ENCODE peak calls at places on chromosome 22, in six cellular contexts. K is neuronal stem cell, C is IMR-90, U is H9, W is H1, Q is mesenchymal stem cell. V is an unnamed sample.

GRCh38 chr22:25494774-25495173 is 69.7 kb upstream of the GRK3 start:
- DNase-seq in Q (no peak), K (no peak), U (no peak), W (no peak), C (no peak), V (peak; percentile 47)

GRCh38 chr22:24049978-24050377 is 38.9 kb downstream of the CABIN1 start:
- DNase-seq in Q (no peak), K (no peak), W (no peak), U (no peak), C (no peak), V (no peak)

GRCh38 chr22:42330953-42331525 is 60.6 kb upstream of the TCF20 start:
- DNase-seq in C (no peak), K (no peak), Q (no peak), W (no peak), U (no peak), V (no peak)

GRCh38 chr22:21652010-21652546 is 10.0 kb downstream of the SDF2L1 start:
- DNase-seq in W (peak; percentile 94), Q (peak; percentile 92), U (peak; percentile 92), C (peak; percentile 81), K (peak; percentile 91), V (peak; percentile 93)

GRCh38 chr22:37335819-37336199 is 53.5 kb downstream of the CYTH4 start:
- DNase-seq in Q (no peak), W (no peak), K (no peak), C (no peak), U (no peak), V (no peak)

GRCh38 chr22:48918585-48919186 is 909.0 kb downstream of the BRD1 start:
- DNase-seq in U (peak; percentile 12), Q (no peak), C (no peak), W (peak; percentile 33), K (no peak), V (no peak)

GRCh38 chr22:35629406-35630234 is 12.5 kb upstream of the MB start:
- DNase-seq in Q (peak; percentile 98), W (no peak), U (peak; percentile 57), K (no peak), C (peak; percentile 98), V (peak; percentile 97)

GRCh38 chr22:22702159-22702873 is 57.9 kb downstream of the GGTLC2 start:
- DNase-seq in K (no peak), W (no peak), C (no peak), U (peak; percentile 58), Q (no peak), V (peak; percentile 16)

GRCh38 chr22:20111689-20112622 is 3.9 kb upstream of the RANBP1 start:
- DNase-seq in W (no peak), C (no peak), U (no peak), K (no peak), Q (no peak), V (no peak)

GRCh38 chr22:41681616-41682015 is 7.1 kb downstream of the SNU13 start:
- DNase-seq in U (no peak), Q (no peak), K (no peak), W (no peak), C (no peak), V (no peak)

GRCh38 chr22:26139320-26139719 is 29.9 kb upstream of the SEZ6L start:
- DNase-seq in Q (no peak), K (no peak), U (no peak), W (no peak), C (no peak), V (no peak)

GRCh38 chr22:22076937-22077703 is 94.5 kb upstream of the TOP3B start:
- DNase-seq in Q (no peak), U (no peak), K (no peak), C (peak; percentile 26), W (no peak), V (no peak)

GRCh38 chr22:47120399-47120798 is 357.9 kb downstream of the TBC1D22A start:
- DNase-seq in Q (no peak), K (no peak), U (no peak), C (no peak), W (no peak), V (no peak)

GRCh38 chr22:22555596-22555995 is 3.5 kb downstream of the PRAME start:
- DNase-seq in Q (no peak), C (no peak), U (no peak), W (no peak), K (no peak), V (no peak)

GRCh38 chr22:41998361-41999261 is at the start of gene WBP2NL:
- DNase-seq in K (no peak), U (no peak), W (no peak), C (peak; percentile 51), Q (no peak), V (no peak)

GRCh38 chr22:35308480-35308945 is 8.8 kb downstream of the TOM1 start:
- DNase-seq in K (no peak), Q (no peak), W (no peak), U (no peak), C (no peak), V (no peak)

GRCh38 chr22:31950226-31950625 is 5.9 kb downstream of the YWHAH start:
- DNase-seq in K (no peak), U (no peak), C (no peak), Q (no peak), W (no peak), V (no peak)

GRCh38 chr22:31952094-31952401 is 7.7 kb downstream of the YWHAH start:
- DNase-seq in W (no peak), K (no peak), U (no peak), C (no peak), Q (peak; percentile 29), V (no peak)

GRCh38 chr22:31953251-31953650 is 8.9 kb downstream of the YWHAH start:
- DNase-seq in W (no peak), U (no peak), K (no peak), C (no peak), Q (no peak), V (no peak)

GRCh38 chr22:31952459-31952858 is 8.1 kb downstream of the YWHAH start:
- DNase-seq in C (peak; percentile 93), K (no peak), U (no peak), Q (peak; percentile 79), W (no peak), V (no peak)

GRCh38 chr22:31951201-31952093 is 7.1 kb downstream of the YWHAH start:
- DNase-seq in W (no peak), Q (no peak), K (no peak), C (no peak), U (no peak), V (no peak)
- H3K23ac ChIP-seq in W (no peak overlapping the region), Q (no peak overlapping the region), K (no peak overlapping the region), C (peak overlapping the region; percentile 67), U (no peak overlapping the region), V (no peak overlapping the region)

GRCh38 chr22:45638834-45639746 is 32.5 kb upstream of the ATXN10 start:
- DNase-seq in K (no peak), C (no peak), W (no peak), Q (peak; percentile 67), U (no peak), V (no peak)
- H3K18ac ChIP-seq in K (peak overlapping the region; percentile 81), C (no peak overlapping the region), W (peak overlapping the region; percentile 0), Q (peak overlapping the region; percentile 89), U (no peak overlapping the region), V (no peak overlapping the region)

GRCh38 chr22:39214006-39214382 is 30.8 kb downstream of the PDGFB start:
- DNase-seq in W (no peak), C (no peak), K (no peak), Q (no peak), U (no peak), V (no peak)

GRCh38 chr22:39214383-39215069 is 30.3 kb downstream of the PDGFB start:
- DNase-seq in K (peak; percentile 45), U (peak; percentile 82), C (peak; percentile 36), Q (peak; percentile 20), W (peak; percentile 57), V (peak; percentile 91)

GRCh38 chr22:39215430-39216142 is 29.2 kb downstream of the PDGFB start:
- DNase-seq in U (peak; percentile 71), C (no peak), W (peak; percentile 67), Q (no peak), K (no peak), V (peak; percentile 64)

GRCh38 chr22:39216143-39216490 is 28.7 kb downstream of the PDGFB start:
- DNase-seq in W (no peak), K (no peak), C (no peak), U (no peak), Q (no peak), V (no peak)

DNA sequence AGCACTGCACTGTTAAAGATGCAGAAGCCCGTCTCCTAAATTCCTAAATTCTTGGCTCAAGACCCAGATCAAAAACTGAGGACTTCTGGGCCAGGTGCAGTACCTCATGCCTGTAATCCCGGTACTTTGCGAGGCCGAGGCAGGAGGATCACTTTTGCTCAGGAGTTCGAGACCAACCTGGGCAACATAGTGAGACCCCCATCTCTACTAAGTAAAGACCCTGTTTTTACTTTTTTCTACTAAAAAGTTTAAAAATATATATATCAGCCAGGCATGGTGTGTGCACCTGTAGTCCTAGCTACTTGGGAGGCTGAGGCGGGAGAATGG is 29.7 kb downstream of the PDGFB start:
- DNase-seq in C (no peak), K (no peak), W (peak; percentile 50), Q (no peak), U (no peak), V (no peak)
- H3K4me2 ChIP-seq in C (no peak overlapping the region), K (no peak overlapping the region), W (peak overlapping the region; percentile 80), Q (no peak overlapping the region), U (no peak overlapping the region), V (no peak overlapping the region)

GRCh38 chr22:40421082-40421350 is 50.6 kb downstream of the SGSM3 start:
- DNase-seq in W (no peak), C (no peak), Q (no peak), K (no peak), U (no peak), V (no peak)

GRCh38 chr22:40420341-40421081 is 50.1 kb downstream of the SGSM3 start:
- DNase-seq in Q (no peak), K (no peak), U (no peak), W (no peak), C (no peak), V (no peak)

GRCh38 chr22:40418366-40419201 is 48.2 kb downstream of the SGSM3 start:
- DNase-seq in Q (no peak), K (no peak), C (peak; percentile 56), U (no peak), W (peak; percentile 42), V (no peak)

GRCh38 chr22:40417881-40418280 is 47.5 kb downstream of the SGSM3 start:
- DNase-seq in Q (no peak), W (no peak), K (no peak), U (no peak), C (no peak), V (no peak)

GRCh38 chr22:40419718-40420117 is 49.3 kb downstream of the SGSM3 start:
- DNase-seq in Q (no peak), W (no peak), U (no peak), K (no peak), C (no peak), V (no peak)
- H3K23ac ChIP-seq in Q (no peak overlapping the region), W (no peak overlapping the region), U (no peak overlapping the region), K (peak overlapping the region; percentile 45), C (no peak overlapping the region), V (no peak overlapping the region)

GRCh38 chr22:45470871-45471270 is 31.8 kb upstream of the FBLN1 start:
- DNase-seq in W (no peak), C (no peak), K (no peak), U (no peak), Q (no peak), V (no peak)

GRCh38 chr22:45468872-45469572 is 33.7 kb upstream of the FBLN1 start:
- DNase-seq in K (no peak), Q (no peak), U (no peak), C (peak; percentile 63), W (no peak), V (no peak)

GRCh38 chr22:45472426-45472825 is 30.3 kb upstream of the FBLN1 start:
- DNase-seq in W (no peak), C (no peak), Q (no peak), K (no peak), U (no peak), V (no peak)

GRCh38 chr22:45473626-45474237 is 29.0 kb upstream of the FBLN1 start:
- DNase-seq in U (no peak), W (no peak), K (no peak), C (no peak), Q (no peak), V (no peak)

GRCh38 chr22:45469573-45470383 is 32.9 kb upstream of the FBLN1 start:
- DNase-seq in Q (no peak), W (no peak), U (no peak), K (no peak), C (no peak), V (no peak)
- H3K18ac ChIP-seq in Q (peak overlapping the region; percentile 21), W (no peak overlapping the region), U (no peak overlapping the region), K (no peak overlapping the region), C (peak overlapping the region; percentile 89), V (peak overlapping the region; percentile 83)